ENCODE peak calls at places on chromosomes 16 and 17, in five cellular contexts. One of them, this sample, is unnamed. For H3K36me3, the result is how much of the 10 kb centered on the place peaks cover.

GRCh38 chr17:40932608-40933007 is 4.8 kb downstream of the KRT23 start:
- DNase-seq in right lobe of liver: no peak
- DNase-seq in tibial nerve: no peak
- DNase-seq in OCI-LY7: no peak
- DNase-seq in adrenal gland: no peak
- DNase-seq in this sample: no peak

GRCh38 chr16:5412721-5413120 is 315.1 kb upstream of the EEF2KMT start:
- DNase-seq in right lobe of liver: no peak
- DNase-seq in tibial nerve: no peak
- DNase-seq in OCI-LY7: no peak
- DNase-seq in adrenal gland: peak
- DNase-seq in this sample: no peak

GRCh38 chr16:57993452-57993851 is 7.0 kb downstream of the ZNF319 start:
- DNase-seq in right lobe of liver: peak
- DNase-seq in tibial nerve: no peak
- DNase-seq in OCI-LY7: no peak
- DNase-seq in adrenal gland: no peak
- DNase-seq in this sample: no peak

GRCh38 chr17:9648521-9649110 is 3.3 kb downstream of the USP43 start:
- DNase-seq in right lobe of liver: no peak
- DNase-seq in tibial nerve: no peak
- DNase-seq in OCI-LY7: no peak
- DNase-seq in adrenal gland: no peak
- DNase-seq in this sample: no peak

GRCh38 chr16:6300523-6300922 is 1032.1 kb upstream of the RBFOX1 start:
- DNase-seq in right lobe of liver: no peak
- DNase-seq in tibial nerve: no peak
- DNase-seq in OCI-LY7: no peak
- DNase-seq in adrenal gland: no peak
- DNase-seq in this sample: no peak

GRCh38 chr17:8552582-8553320 is 77.8 kb downstream of the MYH10 start:
- DNase-seq in right lobe of liver: no peak
- DNase-seq in tibial nerve: no peak
- DNase-seq in OCI-LY7: no peak
- DNase-seq in adrenal gland: no peak
- DNase-seq in this sample: no peak

GRCh38 chr17:63516910-63517824 is 6.0 kb upstream of the KCNH6 start:
- DNase-seq in right lobe of liver: no peak
- DNase-seq in tibial nerve: no peak
- DNase-seq in OCI-LY7: no peak
- DNase-seq in adrenal gland: no peak
- DNase-seq in this sample: no peak

GRCh38 chr16:65318590-65319267 is 196.9 kb upstream of the CDH11 start:
- DNase-seq in right lobe of liver: no peak
- DNase-seq in tibial nerve: no peak
- DNase-seq in OCI-LY7: no peak
- DNase-seq in adrenal gland: no peak
- DNase-seq in this sample: no peak

GRCh38 chr16:10517868-10518267 is 62.5 kb downstream of the EMP2 start:
- DNase-seq in right lobe of liver: peak
- DNase-seq in tibial nerve: no peak
- DNase-seq in OCI-LY7: no peak
- DNase-seq in adrenal gland: no peak
- DNase-seq in this sample: no peak

GRCh38 chr17:48907713-48908046 is 527 bp upstream of the UBE2Z start:
- DNase-seq in right lobe of liver: no peak
- DNase-seq in tibial nerve: no peak
- DNase-seq in OCI-LY7: no peak
- DNase-seq in adrenal gland: no peak
- DNase-seq in this sample: no peak

GRCh38 chr17:36731806-36732205 is 130.4 kb downstream of the MRM1 start:
- DNase-seq in right lobe of liver: no peak
- DNase-seq in tibial nerve: no peak
- DNase-seq in OCI-LY7: no peak
- DNase-seq in adrenal gland: no peak
- DNase-seq in this sample: no peak

GRCh38 chr17:38874505-38875419 is 4.9 kb downstream of the LASP1 start:
- DNase-seq in right lobe of liver: no peak
- DNase-seq in tibial nerve: no peak
- DNase-seq in OCI-LY7: no peak
- DNase-seq in adrenal gland: no peak
- DNase-seq in this sample: no peak

GRCh38 chr16:87929986-87930385 is 6.3 kb downstream of the CA5A start:
- DNase-seq in right lobe of liver: no peak
- DNase-seq in tibial nerve: no peak
- DNase-seq in OCI-LY7: no peak
- DNase-seq in adrenal gland: no peak
- DNase-seq in this sample: no peak

GRCh38 chr16:917591-918061 is 53.2 kb downstream of the LMF1 start:
- DNase-seq in right lobe of liver: no peak
- DNase-seq in tibial nerve: no peak
- DNase-seq in OCI-LY7: no peak
- DNase-seq in adrenal gland: no peak
- DNase-seq in this sample: no peak

GRCh38 chr16:23433261-23433920 is 19.6 kb downstream of the COG7 start:
- DNase-seq in right lobe of liver: no peak
- DNase-seq in tibial nerve: no peak
- DNase-seq in OCI-LY7: no peak
- DNase-seq in adrenal gland: no peak
- DNase-seq in this sample: peak

GRCh38 chr17:75181608-75182318 is 996 bp downstream of the SUMO2 start:
- DNase-seq in right lobe of liver: peak
- DNase-seq in tibial nerve: no peak
- DNase-seq in OCI-LY7: peak
- DNase-seq in adrenal gland: no peak
- DNase-seq in this sample: no peak

GRCh38 chr17:43314582-43314981 is 80.8 kb upstream of the RNU2-1 start:
- DNase-seq in right lobe of liver: no peak
- DNase-seq in tibial nerve: no peak
- DNase-seq in OCI-LY7: peak
- DNase-seq in adrenal gland: peak
- DNase-seq in this sample: no peak

GRCh38 chr16:58020628-58021521 is 4.7 kb upstream of the MMP15 start:
- DNase-seq in right lobe of liver: peak
- DNase-seq in tibial nerve: peak
- DNase-seq in OCI-LY7: peak
- DNase-seq in adrenal gland: peak
- DNase-seq in this sample: peak

GRCh38 chr17:63635787-63636186 is 13.6 kb downstream of the MAP3K3 start:
- DNase-seq in right lobe of liver: no peak
- DNase-seq in tibial nerve: no peak
- DNase-seq in OCI-LY7: no peak
- DNase-seq in adrenal gland: no peak
- DNase-seq in this sample: no peak

GRCh38 chr16:75532142-75532765 is 3.7 kb downstream of the CHST5 start:
- DNase-seq in right lobe of liver: no peak
- DNase-seq in tibial nerve: no peak
- DNase-seq in OCI-LY7: no peak
- DNase-seq in adrenal gland: no peak
- DNase-seq in this sample: no peak

GRCh38 chr16:19001788-19002187 is 18.1 kb downstream of the TMC7 start:
- DNase-seq in right lobe of liver: no peak
- DNase-seq in tibial nerve: no peak
- DNase-seq in OCI-LY7: no peak
- DNase-seq in adrenal gland: no peak
- DNase-seq in this sample: no peak

GRCh38 chr17:8126306-8127066 is 2.6 kb upstream of the HES7 start:
- DNase-seq in right lobe of liver: no peak
- DNase-seq in tibial nerve: no peak
- DNase-seq in OCI-LY7: peak
- DNase-seq in adrenal gland: no peak
- DNase-seq in this sample: peak

GRCh38 chr17:57677858-57678257 is 67.2 kb downstream of the CCDC182 start:
- DNase-seq in right lobe of liver: no peak
- DNase-seq in tibial nerve: no peak
- DNase-seq in OCI-LY7: no peak
- DNase-seq in adrenal gland: peak
- DNase-seq in this sample: no peak

GRCh38 chr16:10114411-10114810 is 67.8 kb downstream of the GRIN2A start:
- DNase-seq in right lobe of liver: no peak
- DNase-seq in tibial nerve: no peak
- DNase-seq in OCI-LY7: no peak
- DNase-seq in adrenal gland: no peak
- DNase-seq in this sample: no peak

DNA sequence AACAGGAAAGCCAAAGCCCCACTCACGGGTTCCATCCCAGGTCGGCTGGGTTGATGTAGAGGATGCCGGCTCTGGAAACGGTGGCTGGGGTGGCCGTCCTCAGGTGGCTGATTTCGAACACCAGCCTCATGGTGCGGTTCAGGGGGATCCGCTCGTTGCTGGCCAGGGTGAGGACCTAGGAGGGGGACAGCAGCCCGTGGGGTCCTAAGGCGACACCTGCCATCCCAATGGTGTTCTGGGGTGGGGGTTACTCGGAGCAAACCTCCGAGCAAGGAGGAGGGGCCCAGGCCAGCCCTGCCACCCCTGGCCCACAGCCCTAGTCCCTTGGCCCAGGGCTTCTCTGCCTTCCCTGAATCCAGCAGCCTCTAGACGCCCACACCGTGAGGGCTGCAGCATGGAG is 86.5 kb downstream of the DNAH17 start:
- DNase-seq in right lobe of liver: no peak
- DNase-seq in tibial nerve: no peak
- DNase-seq in OCI-LY7: no peak
- DNase-seq in adrenal gland: no peak
- DNase-seq in this sample: no peak
- H3K36me3 ChIP-seq in right lobe of liver: under half
- H3K36me3 ChIP-seq in tibial nerve: under half
- H3K36me3 ChIP-seq in OCI-LY7: under half
- H3K36me3 ChIP-seq in adrenal gland: under half
- H3K36me3 ChIP-seq in this sample: under half

GRCh38 chr16:63365665-63366064 is 1329.4 kb upstream of the CDH8 start:
- DNase-seq in right lobe of liver: no peak
- DNase-seq in tibial nerve: no peak
- DNase-seq in OCI-LY7: no peak
- DNase-seq in adrenal gland: no peak
- DNase-seq in this sample: no peak
- H3K36me3 ChIP-seq in right lobe of liver: under half
- H3K36me3 ChIP-seq in tibial nerve: under half
- H3K36me3 ChIP-seq in OCI-LY7: under half
- H3K36me3 ChIP-seq in adrenal gland: under half
- H3K36me3 ChIP-seq in this sample: under half

GRCh38 chr17:80316431-80316830 is 55.8 kb downstream of the RNF213 start:
- DNase-seq in right lobe of liver: no peak
- DNase-seq in tibial nerve: no peak
- DNase-seq in OCI-LY7: no peak
- DNase-seq in adrenal gland: no peak
- DNase-seq in this sample: no peak

GRCh38 chr17:80311216-80311827 is 50.7 kb downstream of the RNF213 start:
- DNase-seq in right lobe of liver: no peak
- DNase-seq in tibial nerve: no peak
- DNase-seq in OCI-LY7: no peak
- DNase-seq in adrenal gland: no peak
- DNase-seq in this sample: no peak

GRCh38 chr17:80313160-80313829 is 52.6 kb downstream of the RNF213 start:
- DNase-seq in right lobe of liver: no peak
- DNase-seq in tibial nerve: no peak
- DNase-seq in OCI-LY7: no peak
- DNase-seq in adrenal gland: no peak
- DNase-seq in this sample: no peak

GRCh38 chr17:80315517-80316182 is 55.0 kb downstream of the RNF213 start:
- DNase-seq in right lobe of liver: no peak
- DNase-seq in tibial nerve: no peak
- DNase-seq in OCI-LY7: no peak
- DNase-seq in adrenal gland: no peak
- DNase-seq in this sample: no peak

DNA sequence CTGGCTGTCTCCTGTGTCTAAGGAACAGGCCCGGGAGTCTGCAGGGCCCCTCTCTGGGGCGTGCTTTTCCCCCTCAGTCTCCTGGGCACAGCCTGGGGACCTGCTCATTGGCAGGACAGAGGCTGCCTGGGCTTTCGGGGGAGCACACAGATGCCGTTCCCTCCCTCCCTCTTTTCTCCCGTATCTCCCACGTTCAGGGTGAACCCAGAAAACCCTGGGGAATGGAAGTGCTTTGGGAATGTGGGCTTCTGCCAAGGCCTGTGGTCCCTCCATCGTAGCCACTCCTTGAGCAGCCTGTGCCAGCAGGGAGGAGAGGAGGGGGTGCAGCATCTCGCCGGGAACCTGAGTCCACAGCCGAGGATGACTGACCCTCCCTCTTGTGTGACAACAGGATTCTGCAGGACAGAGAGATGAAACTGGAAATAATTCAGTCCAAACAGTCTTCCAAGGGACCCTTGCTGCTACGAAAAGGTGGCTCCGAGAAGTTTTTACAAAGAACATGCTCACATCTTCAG is 52.0 kb downstream of the RNF213 start:
- DNase-seq in right lobe of liver: no peak
- DNase-seq in tibial nerve: no peak
- DNase-seq in OCI-LY7: no peak
- DNase-seq in adrenal gland: no peak
- DNase-seq in this sample: no peak
- H3K36me3 ChIP-seq in right lobe of liver: under half
- H3K36me3 ChIP-seq in tibial nerve: half or more
- H3K36me3 ChIP-seq in OCI-LY7: under half
- H3K36me3 ChIP-seq in adrenal gland: under half
- H3K36me3 ChIP-seq in this sample: under half

GRCh38 chr16:81866820-81867440 is 87.8 kb downstream of the PLCG2 start:
- DNase-seq in right lobe of liver: peak
- DNase-seq in tibial nerve: no peak
- DNase-seq in OCI-LY7: no peak
- DNase-seq in adrenal gland: peak
- DNase-seq in this sample: peak
- H3K36me3 ChIP-seq in right lobe of liver: under half
- H3K36me3 ChIP-seq in tibial nerve: under half
- H3K36me3 ChIP-seq in OCI-LY7: half or more
- H3K36me3 ChIP-seq in adrenal gland: under half
- H3K36me3 ChIP-seq in this sample: under half

GRCh38 chr17:55873017-55873758 is 122.3 kb downstream of the PCTP start:
- DNase-seq in right lobe of liver: no peak
- DNase-seq in tibial nerve: no peak
- DNase-seq in OCI-LY7: no peak
- DNase-seq in adrenal gland: no peak
- DNase-seq in this sample: no peak
- H3K36me3 ChIP-seq in right lobe of liver: under half
- H3K36me3 ChIP-seq in tibial nerve: under half
- H3K36me3 ChIP-seq in OCI-LY7: under half
- H3K36me3 ChIP-seq in adrenal gland: under half
- H3K36me3 ChIP-seq in this sample: under half

DNA sequence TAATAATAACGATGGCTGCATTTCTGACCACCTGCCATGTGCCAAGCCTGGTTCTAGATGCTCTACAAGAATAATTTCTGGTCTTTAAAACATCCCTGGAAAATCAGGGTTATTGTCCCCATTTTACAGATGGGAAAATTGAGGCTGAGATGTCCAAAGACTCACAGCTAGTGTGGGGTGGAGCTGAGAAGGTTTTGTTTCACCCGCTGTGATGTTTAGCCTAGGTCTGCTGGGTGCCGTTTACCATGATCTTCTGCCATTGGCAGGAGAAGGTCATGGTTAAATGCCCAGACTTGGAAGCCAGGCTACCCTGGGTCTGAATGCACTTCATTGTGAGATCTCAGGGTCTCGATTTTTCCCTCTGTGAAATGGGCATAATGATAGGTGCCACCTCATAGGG is 159.1 kb upstream of the PLCG2 start:
- DNase-seq in right lobe of liver: no peak
- DNase-seq in tibial nerve: no peak
- DNase-seq in OCI-LY7: no peak
- DNase-seq in adrenal gland: no peak
- DNase-seq in this sample: no peak
- H3K36me3 ChIP-seq in right lobe of liver: under half
- H3K36me3 ChIP-seq in tibial nerve: under half
- H3K36me3 ChIP-seq in OCI-LY7: under half
- H3K36me3 ChIP-seq in adrenal gland: under half
- H3K36me3 ChIP-seq in this sample: under half

This sample was measured in mucosa of descending colon.